ENCODE peak calls at places on chromosomes 6 and 20, in nine cellular contexts. W is H1, Z is lung, S is lower lobe of right lung, O is psoas muscle, P is ovary, L is uterus, X is IMR-90, V is OCI-LY7. I is an unnamed sample.

GRCh38 chr20:25543068-25543467 is 42.3 kb downstream of the NINL start:
- DNase-seq in W (no peak), Z (no peak), S (no peak), O (no peak), P (no peak), L (no peak), X (peak; percentile 66), V (no peak), I (no peak)

GRCh38 chr20:33113387-33113908 is 34.0 kb downstream of the BPIFB4 start:
- DNase-seq in W (no peak), Z (no peak), S (no peak), O (no peak), P (no peak), L (no peak), X (no peak), V (no peak), I (peak; percentile 81)

GRCh38 chr20:47269309-47270165 is 87.0 kb downstream of the ZMYND8 start:
- DNase-seq in W (no peak), Z (no peak), S (no peak), O (no peak), P (no peak), L (no peak), X (no peak), V (no peak), I (no peak)

GRCh38 chr6:97113170-97113569 is 169.8 kb downstream of the MMS22L start:
- DNase-seq in W (no peak), Z (no peak), S (no peak), O (no peak), P (no peak), L (no peak), X (no peak), V (no peak), I (no peak)

GRCh38 chr6:46963626-46964025 is 41.9 kb upstream of the ADGRF5 start:
- DNase-seq in W (no peak), Z (no peak), S (no peak), O (no peak), P (no peak), L (no peak), X (no peak), V (no peak), I (no peak)

GRCh38 chr6:126380072-126380583 is 40.2 kb downstream of the CENPW start:
- DNase-seq in W (no peak), Z (no peak), S (no peak), O (no peak), P (no peak), L (no peak), X (no peak), V (no peak), I (no peak)

GRCh38 chr6:121848523-121849255 is 413.2 kb downstream of the GJA1 start:
- DNase-seq in W (no peak), Z (no peak), S (no peak), O (no peak), P (no peak), L (no peak), X (peak; percentile 11), V (no peak), I (no peak)

GRCh38 chr6:147779624-147780023 is 271.1 kb downstream of the SAMD5 start:
- DNase-seq in W (no peak), Z (no peak), S (no peak), O (no peak), P (no peak), L (no peak), X (no peak), V (no peak), I (no peak)

GRCh38 chr6:15322781-15323536 is 77.1 kb downstream of the JARID2 start:
- DNase-seq in W (no peak), Z (no peak), S (no peak), O (no peak), P (no peak), L (no peak), X (peak; percentile 57), V (no peak), I (no peak)

GRCh38 chr20:57055345-57055744 is 211.1 kb downstream of the BMP7 start:
- DNase-seq in W (no peak), Z (no peak), S (no peak), O (no peak), P (no peak), L (no peak), X (no peak), V (peak; percentile 50), I (no peak)

GRCh38 chr6:84356907-84357306 is 129.5 kb upstream of the CEP162 start:
- DNase-seq in W (no peak), Z (no peak), S (no peak), O (no peak), P (no peak), L (no peak), X (no peak), V (no peak), I (no peak)

GRCh38 chr6:32173051-32173727 is 2.7 kb downstream of the AGPAT1 start:
- DNase-seq in W (no peak), Z (no peak), S (no peak), O (no peak), P (no peak), L (no peak), X (no peak), V (no peak), I (no peak)

GRCh38 chr6:134240664-134241431 is 77.1 kb downstream of the SGK1 start:
- DNase-seq in W (no peak), Z (peak; percentile 73), S (peak; percentile 88), O (peak; percentile 46), P (peak; percentile 37), L (no peak), X (no peak), V (peak; percentile 34), I (no peak)

GRCh38 chr6:169591616-169592015 is 110.2 kb downstream of the WDR27 start:
- DNase-seq in W (no peak), Z (no peak), S (no peak), O (no peak), P (no peak), L (no peak), X (no peak), V (no peak), I (no peak)
- TF ChIP-seq CTCF in W (peak; percentile 15), Z (no peak), S (no peak), O (no peak), P (no peak), L (no peak), X (no peak), V (no peak), I (no peak)

GRCh38 chr6:28218312-28219248 is 6.5 kb upstream of the ZSCAN9 start:
- DNase-seq in W (no peak), Z (peak; percentile 69), S (peak; percentile 86), O (peak; percentile 87), P (peak; percentile 42), L (peak; percentile 62), X (peak; percentile 61), V (no peak), I (peak; percentile 79)

GRCh38 chr6:28220164-28221133 is 4.6 kb upstream of the ZSCAN9 start:
- DNase-seq in W (no peak), Z (no peak), S (no peak), O (no peak), P (no peak), L (no peak), X (peak; percentile 22), V (no peak), I (no peak)

GRCh38 chr6:28215425-28215824 is 9.7 kb upstream of the ZSCAN9 start:
- DNase-seq in W (no peak), Z (no peak), S (no peak), O (no peak), P (no peak), L (no peak), X (peak; percentile 7), V (no peak), I (no peak)

GRCh38 chr6:28213213-28213523 is 11.9 kb upstream of the ZSCAN9 start:
- DNase-seq in W (no peak), Z (no peak), S (no peak), O (no peak), P (no peak), L (no peak), X (no peak), V (no peak), I (no peak)

DNA sequence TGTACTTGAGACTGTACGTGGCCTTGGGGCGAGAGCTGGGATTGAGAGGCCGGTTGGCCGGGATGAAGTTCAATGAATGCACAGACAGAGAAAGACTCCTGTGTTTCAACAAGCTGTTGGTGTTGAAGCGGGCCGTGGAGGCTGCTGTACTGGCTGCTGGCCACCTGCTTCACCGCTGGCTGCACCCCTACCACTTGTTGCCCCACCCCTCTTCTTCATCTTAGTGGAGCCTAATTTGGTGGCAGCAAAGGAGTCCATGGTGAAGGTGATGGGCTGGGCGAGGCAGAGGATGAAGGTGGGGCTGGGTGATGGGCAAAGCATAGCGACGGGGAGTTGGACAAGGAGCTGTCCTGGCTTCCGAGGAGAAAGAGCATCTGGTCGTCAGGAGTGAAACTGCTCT is 7.2 kb upstream of the ZSCAN9 start:
- DNase-seq in W (no peak), Z (no peak), S (no peak), O (no peak), P (no peak), L (no peak), X (no peak), V (no peak), I (no peak)
- H3K4me1 ChIP-seq in W (no peaks in the 10 kb centered on the region), Z (no peaks in the 10 kb centered on the region), S (peaks cover 16% of the 10 kb centered on the region), O (peaks cover 19% of the 10 kb centered on the region), P (no peaks in the 10 kb centered on the region), L (no peaks in the 10 kb centered on the region), X (peaks cover 4% of the 10 kb centered on the region), V (no peaks in the 10 kb centered on the region), I (no peaks in the 10 kb centered on the region)

DNA sequence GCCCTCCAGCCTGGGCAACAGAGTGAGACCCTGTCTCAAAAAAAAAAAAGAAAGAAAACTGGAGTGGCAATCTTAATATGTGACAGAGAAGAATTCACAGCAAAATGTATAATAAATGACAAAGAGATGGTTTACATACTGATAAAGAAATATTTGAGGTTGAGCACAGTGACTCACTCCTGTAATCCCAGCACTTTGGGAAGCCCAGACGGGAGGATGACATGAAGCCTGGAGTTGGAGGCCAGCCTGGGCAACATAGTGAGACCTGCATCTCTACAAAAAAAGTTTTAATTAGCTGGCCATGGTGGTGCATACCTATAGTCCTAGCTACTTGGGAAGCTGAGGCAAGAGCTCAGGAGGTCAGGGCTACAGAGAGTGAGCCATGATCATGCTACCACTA is 12.4 kb upstream of the DEFB118 start:
- DNase-seq in W (no peak), Z (no peak), S (no peak), O (no peak), P (no peak), L (no peak), X (no peak), V (no peak), I (no peak)
- H3K9me3 ChIP-seq in W (peaks cover 71% of the 10 kb centered on the region), Z (no peaks in the 10 kb centered on the region), S (no peaks in the 10 kb centered on the region), O (no peaks in the 10 kb centered on the region), P (no peaks in the 10 kb centered on the region), L (no peaks in the 10 kb centered on the region), X (no peaks in the 10 kb centered on the region), V (no peaks in the 10 kb centered on the region), I (no peaks in the 10 kb centered on the region)

DNA sequence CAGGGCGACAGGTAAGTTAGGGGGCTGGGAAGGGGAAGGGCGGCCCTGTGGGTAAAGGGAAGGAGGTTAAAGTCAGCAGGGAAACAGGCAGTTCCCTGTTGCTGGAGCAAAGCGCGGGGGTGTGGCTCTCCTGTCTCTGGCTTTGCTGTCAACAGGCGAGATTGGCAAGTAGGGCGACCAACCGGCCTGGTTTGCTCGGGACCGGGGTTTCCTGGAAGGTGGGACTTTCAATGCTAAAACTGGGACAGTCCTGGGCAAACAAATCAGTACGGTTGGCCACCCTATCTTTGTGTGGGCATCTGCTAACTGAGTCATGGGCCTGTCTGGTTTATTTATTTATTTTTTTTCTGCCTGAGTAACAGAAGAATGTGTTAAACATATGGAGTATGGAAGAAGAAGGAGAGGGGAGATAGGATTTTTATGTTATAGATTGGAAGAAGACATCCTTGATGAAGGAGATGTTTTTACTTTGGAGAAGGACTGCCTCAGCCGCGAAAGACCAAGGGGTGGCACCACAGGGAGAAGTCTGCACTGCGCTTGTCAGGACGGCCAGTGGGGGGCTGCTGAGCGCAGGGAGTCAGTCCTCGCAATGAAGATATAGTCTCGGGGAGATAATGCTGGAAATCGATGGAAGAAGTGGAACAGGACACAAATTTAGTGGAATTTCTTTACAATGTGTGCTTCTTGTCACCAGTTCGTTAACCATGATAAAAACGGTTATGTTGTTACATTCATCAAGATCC is 43.4 kb upstream of the ESR1 start:
- DNase-seq in W (peak; percentile 83), Z (peak; percentile 88), S (peak; percentile 95), O (peak; percentile 91), P (peak; percentile 97), L (peak; percentile 95), X (peak; percentile 73), V (peak; percentile 33), I (peak; percentile 89)
- TF ChIP-seq CTCF in W (peak; percentile 67), Z (no peak), S (peak; percentile 67), O (peak; percentile 58), P (peak; percentile 22), L (peak; percentile 69), X (peak; percentile 65), V (peak; percentile 78), I (peak; percentile 14)

I was measured in pancreas.